ENCODE peak calls at places on chromosomes 16 and 17, in ten cellular contexts. F is bronchial epithelial cell; X is NT2/D1; K is tibial nerve; R is naive thymus-derived CD4-positive, alpha-beta T cell; J is adipocyte; I is GM23338; B is mucosa of descending colon; P is body of pancreas; G is mammary epithelial cell. T is an unnamed sample. For H3K36me3, the result is how much of the 10 kb centered on the place peaks cover.

GRCh38 chr17:72421128-72422092 is 300.6 kb downstream of the SOX9 start:
- DNase-seq in P (peak), G (peak), J (peak), F (peak), X (no peak), R (no peak), B (peak), I (no peak), K (no peak), T (no peak)

GRCh38 chr16:85057948-85058347 is 30.4 kb downstream of the KIAA0513 start:
- DNase-seq in I (no peak), K (no peak), J (no peak), F (no peak), R (no peak), G (no peak), B (no peak), P (no peak), X (no peak), T (no peak)

GRCh38 chr17:77810536-77810935 is 148.0 kb upstream of the TNRC6C start:
- DNase-seq in G (no peak), J (peak), F (peak), X (peak), B (no peak), I (no peak), R (no peak), P (no peak), K (no peak), T (no peak)

GRCh38 chr17:66747561-66748275 is 87.2 kb upstream of the CACNG5 start:
- DNase-seq in R (no peak), P (no peak), J (peak), F (peak), X (no peak), K (no peak), I (no peak), G (peak), B (no peak), T (no peak)

GRCh38 chr16:85025781-85026653 is 1.6 kb upstream of the KIAA0513 start:
- DNase-seq in B (no peak), F (no peak), I (no peak), X (no peak), J (no peak), K (no peak), G (no peak), R (no peak), P (no peak), T (no peak)

GRCh38 chr16:68351991-68352431 is 41.2 kb downstream of the PRMT7 start:
- DNase-seq in J (no peak), G (no peak), X (no peak), F (peak), I (no peak), R (no peak), B (no peak), K (no peak), P (no peak), T (no peak)

GRCh38 chr17:79330229-79330628 is 255.6 kb downstream of the ENGASE start:
- DNase-seq in R (no peak), B (no peak), F (no peak), K (no peak), X (no peak), J (no peak), P (no peak), G (no peak), I (no peak), T (no peak)

GRCh38 chr17:76382803-76383644 is 1.4 kb upstream of the SPHK1 start:
- DNase-seq in F (peak), B (peak), K (no peak), P (peak), J (peak), X (no peak), I (peak), R (no peak), G (peak), T (peak)

GRCh38 chr16:11585460-11586374 is 1.0 kb downstream of the LITAF start:
- DNase-seq in P (peak), R (no peak), G (peak), I (no peak), B (peak), J (peak), K (no peak), F (no peak), X (no peak), T (no peak)

GRCh38 chr17:68608515-68609130 is 7.5 kb upstream of the FAM20A start:
- DNase-seq in B (no peak), I (no peak), F (no peak), R (no peak), X (no peak), G (no peak), K (no peak), P (no peak), J (no peak), T (no peak)

GRCh38 chr17:59853168-59853918 is 39.4 kb downstream of the TUBD1 start:
- DNase-seq in I (peak), K (no peak), F (peak), P (peak), X (no peak), B (peak), G (peak), J (peak), R (no peak), T (no peak)

GRCh38 chr17:72294487-72294893 is 173.7 kb downstream of the SOX9 start:
- DNase-seq in J (no peak), B (no peak), G (no peak), F (no peak), I (no peak), R (no peak), P (no peak), K (peak), X (no peak), T (no peak)

GRCh38 chr16:23909792-23910418 is 74.1 kb downstream of the PRKCB start:
- DNase-seq in J (no peak), F (no peak), I (no peak), K (no peak), R (no peak), P (no peak), G (no peak), X (no peak), B (no peak), T (no peak)

GRCh38 chr16:12027091-12027490 is 50.6 kb downstream of the SNX29 start:
- DNase-seq in J (no peak), F (peak), B (no peak), R (no peak), G (peak), X (no peak), K (no peak), P (peak), I (peak), T (no peak)

GRCh38 chr17:57372156-57372555 is 115.8 kb downstream of the MSI2 start:
- DNase-seq in K (no peak), G (peak), F (peak), P (no peak), X (no peak), R (no peak), J (peak), B (no peak), I (no peak), T (no peak)

GRCh38 chr17:82548681-82549303 is 29.3 kb downstream of the FOXK2 start:
- DNase-seq in K (peak), B (peak), F (no peak), R (no peak), G (no peak), X (no peak), P (no peak), J (no peak), I (no peak), T (no peak)

GRCh38 chr17:19630651-19631050 is 17.9 kb upstream of the ALDH3A2 start:
- DNase-seq in B (no peak), F (peak), J (no peak), I (no peak), X (no peak), R (no peak), K (no peak), P (no peak), G (no peak), T (no peak)

GRCh38 chr17:74430706-74431567 is 951 bp upstream of the GPRC5C start:
- DNase-seq in G (peak), I (peak), F (peak), X (no peak), B (peak), P (peak), R (no peak), J (peak), K (peak), T (peak)

GRCh38 chr16:16033208-16033717 is 83.8 kb downstream of the ABCC1 start:
- DNase-seq in J (no peak), G (no peak), B (no peak), F (no peak), I (no peak), K (no peak), R (peak), P (no peak), X (no peak), T (no peak)

GRCh38 chr16:89561195-89562026 is 929 bp downstream of the RPL13 start:
- DNase-seq in F (no peak), J (peak), B (no peak), G (no peak), K (no peak), X (no peak), P (no peak), R (no peak), I (no peak), T (no peak)
- H3K36me3 ChIP-seq in F (under half), J (under half), B (under half), G (under half), K (half or more), X (half or more), P (under half), R (half or more), I (under half), T (half or more)

DNA sequence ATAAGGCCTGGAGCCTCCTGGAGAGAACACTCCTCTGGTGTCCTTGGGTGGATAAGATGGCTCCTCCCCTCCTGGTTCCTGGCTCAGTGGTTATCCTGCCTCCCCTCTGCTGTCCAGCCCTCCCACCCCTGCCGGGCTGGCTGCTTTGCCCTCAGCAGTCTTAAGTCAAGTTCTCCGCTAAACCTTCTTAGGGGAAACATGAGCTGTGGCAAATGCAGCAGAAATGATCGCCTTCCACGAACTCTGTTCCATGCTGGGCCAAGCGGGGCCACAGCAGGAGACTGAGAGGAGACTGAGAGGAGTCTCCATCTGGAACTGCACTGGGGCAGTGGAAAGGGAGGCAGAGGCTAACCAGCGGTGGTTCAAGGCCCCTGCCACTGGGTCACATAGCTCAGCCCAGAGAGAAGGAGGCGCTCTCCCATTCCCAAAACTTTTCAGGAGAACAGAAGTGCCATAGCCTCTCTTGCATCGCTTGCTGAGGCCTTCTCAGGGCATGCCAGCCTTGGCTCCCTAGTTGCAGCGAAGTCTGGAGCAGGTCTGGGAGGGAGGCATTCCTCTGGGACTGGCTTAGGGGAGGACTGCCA is 26.9 kb downstream of the TNS4 start:
- DNase-seq in P (no peak), K (no peak), B (no peak), I (no peak), F (peak), X (no peak), G (peak), J (peak), R (no peak), T (no peak)
- H3K36me3 ChIP-seq in P (under half), K (under half), B (under half), I (under half), F (under half), X (under half), G (under half), J (under half), R (under half), T (under half)

GRCh38 chr17:38851434-38851833 is 2.1 kb downstream of the RPL23 start:
- DNase-seq in R (no peak), B (no peak), P (no peak), I (no peak), X (no peak), G (no peak), J (no peak), K (no peak), F (no peak), T (no peak)

GRCh38 chr17:38844261-38844757 is 9.2 kb downstream of the RPL23 start:
- DNase-seq in X (no peak), F (no peak), K (no peak), P (peak), B (no peak), R (no peak), I (peak), G (no peak), J (no peak), T (no peak)

GRCh38 chr17:38850374-38850773 is 3.1 kb downstream of the RPL23 start:
- DNase-seq in I (no peak), B (no peak), J (no peak), F (no peak), P (no peak), G (no peak), X (no peak), K (no peak), R (no peak), T (no peak)

GRCh38 chr17:38848939-38849563 is 4.5 kb downstream of the RPL23 start:
- DNase-seq in F (no peak), X (no peak), J (no peak), K (no peak), G (no peak), I (no peak), B (no peak), R (no peak), P (no peak), T (no peak)

GRCh38 chr17:38848557-38848891 is 5.0 kb downstream of the RPL23 start:
- DNase-seq in P (no peak), G (no peak), K (no peak), B (no peak), F (no peak), R (no peak), X (no peak), I (no peak), J (no peak), T (no peak)
- H3K36me3 ChIP-seq in P (under half), G (under half), K (half or more), B (under half), F (under half), R (half or more), X (half or more), I (half or more), J (half or more), T (under half)

GRCh38 chr17:10728331-10728730 is 1.5 kb downstream of the TMEM220 start:
- DNase-seq in P (no peak), G (no peak), J (no peak), K (no peak), I (no peak), B (no peak), R (no peak), F (no peak), X (no peak), T (no peak)

GRCh38 chr17:10727192-10727591 is 2.6 kb downstream of the TMEM220 start:
- DNase-seq in J (no peak), X (no peak), P (no peak), K (no peak), G (no peak), I (no peak), B (no peak), R (no peak), F (peak), T (no peak)

GRCh38 chr17:10733666-10734065 is 3.8 kb upstream of the TMEM220 start:
- DNase-seq in X (no peak), P (no peak), B (no peak), F (no peak), G (no peak), J (no peak), I (no peak), K (no peak), R (no peak), T (no peak)

GRCh38 chr17:10730956-10731879 is 1.4 kb upstream of the TMEM220 start:
- DNase-seq in P (no peak), R (no peak), X (no peak), I (peak), K (no peak), B (peak), G (no peak), J (no peak), F (no peak), T (no peak)

GRCh38 chr17:10729334-10730193 is at the start of gene TMEM220:
- DNase-seq in J (peak), X (peak), P (peak), G (peak), I (peak), K (peak), F (peak), R (peak), B (peak), T (peak)
- H3K36me3 ChIP-seq in J (under half), X (under half), P (under half), G (under half), I (under half), K (under half), F (under half), R (under half), B (under half), T (under half)

DNA sequence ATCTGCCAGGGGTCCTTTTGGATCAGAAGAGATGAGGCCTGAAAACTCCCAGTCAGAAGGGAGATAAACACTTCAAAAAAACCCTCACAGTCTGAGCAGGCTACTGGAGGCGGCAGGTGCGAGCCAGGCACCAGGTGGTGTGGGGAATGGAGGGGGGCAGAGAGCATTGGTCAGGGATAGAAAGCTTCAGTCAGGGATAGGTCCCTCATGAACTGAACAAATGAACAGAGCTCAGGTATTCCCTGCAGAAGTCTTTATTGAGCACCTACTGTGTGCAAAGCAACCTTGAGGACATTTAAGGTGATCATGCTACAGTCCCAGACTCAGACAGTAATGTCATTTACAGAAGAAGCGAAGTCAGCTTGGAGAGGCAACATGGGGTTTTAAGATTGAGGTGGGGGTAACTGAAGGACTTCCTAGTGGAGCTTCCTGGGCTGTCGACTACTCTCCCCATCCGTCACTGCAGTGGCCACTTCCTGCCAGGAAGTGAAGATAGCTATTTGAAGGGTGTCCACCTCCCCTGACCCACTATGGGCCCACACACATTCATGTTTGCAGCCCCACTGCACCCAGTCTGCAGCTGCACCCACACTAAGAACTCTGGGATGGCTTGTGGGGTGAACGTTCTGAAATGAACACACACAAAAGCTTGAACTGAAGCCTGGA is 3.2 kb downstream of the KIFC3 start:
- DNase-seq in B (peak), K (no peak), X (no peak), G (no peak), I (no peak), P (peak), F (no peak), J (no peak), R (no peak), T (no peak)
- H3K36me3 ChIP-seq in B (under half), K (under half), X (under half), G (under half), I (under half), P (under half), F (under half), J (under half), R (under half), T (under half)

DNA sequence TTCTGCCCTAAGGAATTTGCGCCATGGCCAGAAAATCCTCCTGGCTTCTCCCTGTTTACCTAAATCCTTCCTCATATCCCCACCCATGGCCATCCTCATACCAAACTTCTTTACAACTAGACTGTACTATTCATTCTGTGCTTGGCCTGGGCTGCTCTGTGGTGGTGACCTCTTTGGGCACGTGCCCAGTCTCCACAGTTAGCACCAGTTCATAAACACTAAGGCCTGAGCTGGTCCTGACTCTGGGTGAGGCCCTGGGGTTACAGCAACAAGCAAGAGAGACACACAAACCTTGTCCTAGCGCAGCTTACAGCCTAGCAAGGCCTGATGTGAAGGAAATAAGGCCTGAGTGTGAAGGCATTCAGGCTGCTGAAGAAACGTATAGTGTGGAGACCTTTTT is 3.1 kb upstream of the ATXN7L3 start:
- DNase-seq in P (no peak), F (no peak), R (no peak), B (no peak), X (no peak), G (no peak), I (no peak), K (peak), J (no peak), T (no peak)
- H3K36me3 ChIP-seq in P (under half), F (under half), R (under half), B (under half), X (under half), G (under half), I (under half), K (under half), J (under half), T (under half)

GRCh38 chr17:1945621-1946020 is 79.5 kb downstream of the RTN4RL1 start:
- DNase-seq in G (no peak), R (no peak), B (no peak), F (no peak), K (no peak), I (no peak), J (no peak), X (no peak), P (no peak), T (no peak)
- H3K36me3 ChIP-seq in G (under half), R (under half), B (under half), F (under half), K (under half), I (under half), J (under half), X (under half), P (under half), T (under half)

DNA sequence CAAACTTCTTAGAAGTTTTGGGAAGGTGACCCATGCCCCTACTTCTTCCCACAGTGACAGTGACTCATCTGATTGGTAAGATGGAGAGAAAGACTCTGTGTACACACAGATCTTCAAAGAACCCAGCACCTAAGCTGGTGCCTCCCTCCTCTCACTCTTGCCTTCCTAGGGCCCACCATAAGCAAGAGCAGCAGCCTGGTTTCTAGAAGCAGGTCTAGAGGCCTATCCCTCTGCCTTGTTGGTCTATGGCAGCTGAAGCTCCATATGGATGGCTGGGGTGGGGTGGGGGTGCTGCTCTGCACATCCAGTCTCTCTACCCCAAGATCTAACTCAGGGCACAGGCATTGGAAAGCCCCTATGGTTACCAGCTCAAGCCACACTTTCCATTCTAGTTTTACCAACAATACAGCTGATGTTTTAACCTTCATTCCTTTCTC is 47.5 kb downstream of the STAT3 start:
- DNase-seq in J (no peak), K (no peak), F (no peak), P (no peak), B (no peak), G (no peak), R (no peak), X (no peak), I (no peak), T (no peak)
- H3K36me3 ChIP-seq in J (half or more), K (half or more), F (under half), P (under half), B (under half), G (under half), R (half or more), X (half or more), I (under half), T (under half)

T was measured in neuronal stem cell.